ENCODE peak calls at places on chromosome 11, in seven cellular contexts. H, S, X, L, E, T and W are unnamed samples.

GRCh38 chr11:70397336-70397982 is 870 bp upstream of the CTTN start:
- DNase-seq in L (no peak), E (peak; percentile 44), S (peak; percentile 49), H (no peak), T (no peak), X (no peak), W (no peak)

GRCh38 chr11:69010361-69010891 is 2.6 kb downstream of the MRGPRF start:
- DNase-seq in L (no peak), H (no peak), T (peak; percentile 24), E (no peak), S (no peak), X (no peak), W (no peak)

GRCh38 chr11:70952171-70952570 is 300.2 kb downstream of the SHANK2 start:
- DNase-seq in E (no peak), S (no peak), L (peak; percentile 26), T (no peak), H (no peak), X (no peak), W (no peak)

GRCh38 chr11:62402226-62402625 is 16.6 kb upstream of the SCGB1A1 start:
- DNase-seq in E (no peak), L (no peak), S (no peak), X (no peak), H (no peak), T (no peak), W (no peak)

GRCh38 chr11:76683496-76684095 is 13.0 kb upstream of the LRRC32 start:
- DNase-seq in E (no peak), H (no peak), S (no peak), L (no peak), T (no peak), X (no peak), W (no peak)

GRCh38 chr11:9691865-9692264 is 28.0 kb downstream of the SWAP70 start:
- DNase-seq in H (no peak), T (peak; percentile 77), L (no peak), E (no peak), S (no peak), X (no peak), W (no peak)

GRCh38 chr11:2561283-2562180 is 116.7 kb downstream of the KCNQ1 start:
- DNase-seq in E (no peak), S (no peak), H (no peak), X (no peak), L (peak; percentile 69), T (no peak), W (no peak)

GRCh38 chr11:94185387-94186084 is 56.9 kb downstream of the PANX1 start:
- DNase-seq in S (no peak), T (no peak), L (no peak), E (no peak), H (no peak), X (no peak), W (peak; percentile 85)

GRCh38 chr11:117618273-117618672 is 178.7 kb downstream of the DSCAML1 start:
- DNase-seq in H (no peak), S (no peak), L (no peak), E (no peak), X (no peak), T (no peak), W (no peak)

GRCh38 chr11:37320921-37321320 is 722.9 kb upstream of the RAG2 start:
- DNase-seq in H (no peak), L (no peak), X (no peak), E (no peak), T (peak; percentile 88), S (no peak), W (no peak)

GRCh38 chr11:33533668-33534067 is 167.0 kb downstream of the C11orf91 start:
- DNase-seq in S (no peak), H (no peak), E (no peak), X (no peak), L (no peak), T (peak; percentile 47), W (no peak)

GRCh38 chr11:44695169-44695833 is 31.5 kb upstream of the TSPAN18 start:
- DNase-seq in L (no peak), T (no peak), X (no peak), E (no peak), H (no peak), S (no peak), W (no peak)

GRCh38 chr11:12235080-12235479 is 124.7 kb downstream of the MICAL2 start:
- DNase-seq in X (no peak), E (no peak), L (no peak), S (no peak), T (no peak), H (no peak), W (no peak)

GRCh38 chr11:126529037-126529436 is 173.6 kb downstream of the ST3GAL4 start:
- DNase-seq in S (no peak), H (no peak), E (no peak), X (no peak), T (no peak), L (peak; percentile 46), W (no peak)

GRCh38 chr11:15053201-15053685 is 20.1 kb upstream of the CALCB start:
- DNase-seq in E (no peak), T (peak; percentile 78), X (no peak), S (no peak), H (no peak), L (no peak), W (no peak)

GRCh38 chr11:134098566-134099184 is 29.8 kb downstream of the JAM3 start:
- DNase-seq in L (no peak), E (peak; percentile 64), H (no peak), X (no peak), T (peak; percentile 11), S (no peak), W (no peak)
- TF ChIP-seq CTCF in L (peak; percentile 25), E (peak; percentile 64), H (no peak), X (no peak), T (peak; percentile 57), S (peak; percentile 65), W (peak; percentile 3)

GRCh38 chr11:26779466-26779865 is 57.6 kb upstream of the SLC5A12 start:
- DNase-seq in L (no peak), T (no peak), S (no peak), H (no peak), E (no peak), X (no peak), W (no peak)

GRCh38 chr11:26778000-26778757 is 56.3 kb upstream of the SLC5A12 start:
- DNase-seq in L (no peak), X (no peak), E (no peak), T (peak; percentile 84), H (no peak), S (no peak), W (peak; percentile 30)

GRCh38 chr11:26782220-26782619 is 60.4 kb upstream of the SLC5A12 start:
- DNase-seq in X (no peak), H (no peak), T (no peak), E (no peak), S (no peak), L (no peak), W (no peak)

GRCh38 chr11:26780686-26781085 is 58.8 kb upstream of the SLC5A12 start:
- DNase-seq in L (no peak), E (no peak), S (no peak), T (no peak), H (no peak), X (no peak), W (no peak)

DNA sequence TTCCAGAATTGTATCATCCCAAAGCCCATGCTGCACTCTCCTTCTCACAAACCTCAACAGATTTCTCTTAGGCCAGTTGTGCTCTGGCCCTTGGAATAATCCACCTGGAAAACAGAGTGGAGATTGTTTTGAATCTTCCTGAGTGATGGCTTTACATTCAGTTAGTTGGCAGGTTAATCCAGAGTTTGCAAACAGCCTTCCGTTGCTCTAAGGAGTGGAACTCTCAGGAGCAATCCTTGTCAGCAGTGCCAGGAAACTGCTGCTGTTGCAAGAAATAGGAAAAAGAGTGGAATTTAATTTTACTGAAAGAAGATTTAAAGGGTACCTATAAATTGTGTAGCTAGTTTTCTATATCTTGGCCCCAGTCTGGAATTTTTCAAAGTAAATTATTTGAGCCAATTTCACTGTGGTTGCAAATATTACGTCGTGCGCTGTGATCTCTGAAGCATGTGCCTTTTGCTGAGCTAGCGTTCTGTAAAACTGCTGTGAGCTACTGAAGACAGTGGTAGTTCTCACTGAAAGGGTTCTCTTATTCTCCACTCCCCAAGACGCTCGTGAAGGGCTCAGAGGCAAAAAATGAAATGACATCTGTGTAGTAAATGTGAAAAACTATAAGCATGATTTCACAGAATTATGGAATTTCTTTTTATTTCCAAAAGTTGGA is 55.5 kb upstream of the SLC5A12 start:
- DNase-seq in L (no peak), E (no peak), T (no peak), S (no peak), X (no peak), H (no peak), W (no peak)
- H3K27ac ChIP-seq in L (no peak overlapping the region), E (no peak overlapping the region), T (no peak overlapping the region), S (no peak overlapping the region), X (no peak overlapping the region), H (no peak overlapping the region), W (no peak overlapping the region)

DNA sequence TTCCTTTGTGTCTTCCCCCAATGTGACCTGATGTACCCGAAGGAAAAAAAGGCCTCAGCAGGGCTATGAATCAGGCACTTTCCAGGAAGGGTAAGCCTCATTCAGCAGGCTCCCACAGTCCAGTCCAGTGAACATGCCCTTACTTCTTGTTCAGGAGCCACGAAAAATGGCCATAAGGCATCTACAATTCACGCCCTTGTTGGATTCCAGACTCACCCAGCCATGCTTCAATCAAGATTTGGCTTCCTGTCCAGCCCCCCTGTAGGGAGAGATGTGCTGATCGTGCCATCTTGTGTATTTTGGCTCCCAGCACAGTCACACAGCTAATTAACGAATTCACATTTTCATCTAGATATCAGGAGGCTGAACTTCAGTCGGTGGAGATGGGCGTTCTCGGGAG is 9.9 kb upstream of the KCNJ5 start:
- DNase-seq in S (no peak), X (no peak), L (no peak), E (no peak), H (no peak), T (no peak), W (no peak)
- TF ChIP-seq CTCF in S (no peak), X (no peak), L (no peak), E (peak; percentile 3), H (no peak), T (no peak), W (no peak)

GRCh38 chr11:122104381-122104780 is 11.6 kb downstream of the BLID start:
- DNase-seq in L (no peak), H (no peak), E (no peak), S (no peak), T (no peak), X (no peak), W (no peak)

GRCh38 chr11:122105009-122105828 is 10.8 kb downstream of the BLID start:
- DNase-seq in T (no peak), H (no peak), S (peak; percentile 35), E (no peak), L (no peak), X (no peak), W (no peak)

GRCh38 chr11:122102426-122102825 is 13.6 kb downstream of the BLID start:
- DNase-seq in L (no peak), T (no peak), X (no peak), E (no peak), S (no peak), H (no peak), W (no peak)

GRCh38 chr11:122101625-122102291 is 14.3 kb downstream of the BLID start:
- DNase-seq in L (peak; percentile 72), H (no peak), X (no peak), S (peak; percentile 85), T (peak; percentile 71), E (peak; percentile 87), W (peak; percentile 53)

DNA sequence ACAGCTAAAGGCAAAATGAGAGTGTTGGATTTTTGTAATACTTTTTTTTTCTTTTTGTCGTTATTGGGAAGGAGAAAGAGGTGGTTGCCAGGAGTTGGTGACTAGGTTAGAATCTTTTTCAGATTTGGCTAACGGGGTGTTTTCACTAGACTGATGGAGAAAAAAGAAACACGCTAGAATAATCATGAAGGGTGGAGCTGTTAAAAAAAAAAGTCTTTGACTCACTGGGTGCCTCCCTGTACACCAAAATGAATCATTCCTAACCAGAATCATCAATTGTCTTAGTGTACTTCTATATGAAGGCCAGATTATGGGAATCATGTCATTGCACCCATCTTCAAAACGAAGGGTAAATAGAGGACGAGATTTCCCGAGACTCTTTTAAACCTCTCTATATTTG is 12.6 kb downstream of the BLID start:
- DNase-seq in T (peak; percentile 62), E (no peak), H (no peak), S (no peak), L (no peak), X (no peak), W (no peak)
- H3K27ac ChIP-seq in T (peak overlapping the region; percentile 32), E (no peak overlapping the region), H (no peak overlapping the region), S (no peak overlapping the region), L (no peak overlapping the region), X (no peak overlapping the region), W (peak overlapping the region; percentile 43)